ENCODE peak calls at places on chromosome 14, in ten cellular contexts. F is HEK293T; Q is stimulated activated naive CD4-positive, alpha-beta T cell treated with Interleukin-2 at 50 U/mL for 16 hours; P is aorta; K is foreskin keratinocyte; C is endothelial cell of umbilical vein; A is iris pigment epithelial cell; T is activated CD4-positive, alpha-beta memory T cell treated with anti-CD3 and anti-CD28 coated beads, Interleukin-2, amount 10 ng/mL, durations not matched to agents 7 days and 5 days; N is head of caudate nucleus; G is NCI-H1092. S is an unnamed sample.

GRCh38 chr14:73873660-73874059 is 13.0 kb upstream of the ZNF410 start:
- DNase-seq in F (no peak), Q (no peak), P (no peak), K (no peak), C (no peak), A (no peak), T (no peak), N (no peak), G (no peak), S (no peak)

GRCh38 chr14:60311417-60311816 is 62.4 kb downstream of the PPM1A start:
- DNase-seq in F (no peak), Q (no peak), P (no peak), K (no peak), C (peak), A (peak), T (no peak), N (no peak), G (no peak), S (no peak)

GRCh38 chr14:95544588-95544987 is 9.7 kb downstream of the GLRX5 start:
- DNase-seq in F (no peak), Q (no peak), P (no peak), K (no peak), C (no peak), A (no peak), T (no peak), N (no peak), G (no peak), S (no peak)

GRCh38 chr14:74934476-74935339 is 11.6 kb upstream of the RPS6KL1 start:
- DNase-seq in F (no peak), Q (no peak), P (peak), K (no peak), C (no peak), A (no peak), T (no peak), N (no peak), G (no peak), S (no peak)

GRCh38 chr14:91835920-91836843 is 31.2 kb downstream of the TC2N start:
- DNase-seq in F (peak), Q (peak), P (peak), K (peak), C (no peak), A (no peak), T (peak), N (no peak), G (peak), S (peak)

GRCh38 chr14:37411079-37411735 is 183.8 kb downstream of the FOXA1 start:
- DNase-seq in F (no peak), Q (no peak), P (no peak), K (no peak), C (no peak), A (peak), T (no peak), N (no peak), G (peak), S (no peak)

GRCh38 chr14:92451755-92452154 is 61.8 kb upstream of the RIN3 start:
- DNase-seq in F (no peak), Q (no peak), P (peak), K (no peak), C (no peak), A (no peak), T (no peak), N (no peak), G (no peak), S (no peak)

GRCh38 chr14:26761532-26761931 is 163.7 kb upstream of the NOVA1 start:
- DNase-seq in F (no peak), Q (no peak), P (no peak), K (no peak), C (no peak), A (no peak), T (no peak), N (no peak), G (no peak), S (no peak)

GRCh38 chr14:102973706-102974280 is 51.3 kb downstream of the AMN start:
- DNase-seq in F (no peak), Q (no peak), P (no peak), K (no peak), C (no peak), A (no peak), T (no peak), N (no peak), G (no peak), S (no peak)

GRCh38 chr14:58428011-58428807 is 690 bp downstream of the KIAA0586 start:
- DNase-seq in F (peak), Q (no peak), P (no peak), K (peak), C (peak), A (peak), T (peak), N (no peak), G (peak), S (no peak)

GRCh38 chr14:104877066-104877805 is 12.2 kb downstream of the CEP170B start:
- DNase-seq in F (no peak), Q (no peak), P (no peak), K (no peak), C (no peak), A (no peak), T (no peak), N (no peak), G (no peak), S (no peak)

GRCh38 chr14:49992901-49993335 is 100.0 kb downstream of the ARF6 start:
- DNase-seq in F (no peak), Q (peak), P (no peak), K (no peak), C (no peak), A (peak), T (peak), N (no peak), G (no peak), S (peak)

GRCh38 chr14:50758279-50758678 is 72.7 kb downstream of the NIN start:
- DNase-seq in F (no peak), Q (no peak), P (no peak), K (no peak), C (no peak), A (no peak), T (no peak), N (no peak), G (no peak), S (no peak)

GRCh38 chr14:61695695-61696527 is 598 bp downstream of the HIF1A start:
- DNase-seq in F (peak), Q (peak), P (peak), K (peak), C (peak), A (peak), T (peak), N (peak), G (peak), S (peak)

GRCh38 chr14:105092912-105093425 is 27.7 kb upstream of the GPR132 start:
- DNase-seq in F (peak), Q (peak), P (peak), K (peak), C (peak), A (peak), T (peak), N (no peak), G (no peak), S (peak)

GRCh38 chr14:96261772-96262485 is 5.9 kb downstream of the BDKRB1 start:
- DNase-seq in F (no peak), Q (no peak), P (no peak), K (no peak), C (no peak), A (no peak), T (no peak), N (no peak), G (no peak), S (no peak)

GRCh38 chr14:99273025-99273723 is 1.2 kb upstream of the BCL11B start:
- DNase-seq in F (no peak), Q (peak), P (no peak), K (peak), C (peak), A (no peak), T (peak), N (no peak), G (peak), S (peak)

GRCh38 chr14:67411820-67412421 is at the start of gene PLEK2:
- DNase-seq in F (no peak), Q (peak), P (peak), K (peak), C (no peak), A (peak), T (peak), N (no peak), G (no peak), S (no peak)

GRCh38 chr14:62179367-62180018 is 417.3 kb downstream of the SNAPC1 start:
- DNase-seq in F (peak), Q (no peak), P (no peak), K (peak), C (peak), A (peak), T (peak), N (peak), G (peak), S (peak)

GRCh38 chr14:58118097-58118496 is 33.9 kb downstream of the ARMH4 start:
- DNase-seq in F (no peak), Q (no peak), P (no peak), K (peak), C (no peak), A (no peak), T (no peak), N (no peak), G (no peak), S (no peak)

GRCh38 chr14:31505411-31505810 is 17.6 kb upstream of the GPR33 start:
- DNase-seq in F (no peak), Q (no peak), P (no peak), K (peak), C (peak), A (peak), T (no peak), N (no peak), G (no peak), S (no peak)

GRCh38 chr14:102659797-102660196 is 67.3 kb downstream of the RCOR1 start:
- DNase-seq in F (no peak), Q (no peak), P (no peak), K (peak), C (no peak), A (peak), T (no peak), N (no peak), G (no peak), S (no peak)

GRCh38 chr14:50001999-50002925 is 109.4 kb downstream of the ARF6 start:
- DNase-seq in F (no peak), Q (peak), P (peak), K (no peak), C (no peak), A (no peak), T (peak), N (no peak), G (no peak), S (peak)

GRCh38 chr14:78022059-78022458 is 148.1 kb upstream of the NRXN3 start:
- DNase-seq in F (peak), Q (no peak), P (peak), K (peak), C (peak), A (peak), T (peak), N (peak), G (peak), S (peak)

GRCh38 chr14:39939023-39939422 is 506.8 kb upstream of the FBXO33 start:
- DNase-seq in F (no peak), Q (no peak), P (no peak), K (no peak), C (no peak), A (no peak), T (no peak), N (no peak), G (no peak), S (no peak)

GRCh38 chr14:73254247-73255004 is 17.1 kb downstream of the PAPLN start:
- DNase-seq in F (no peak), Q (no peak), P (no peak), K (no peak), C (no peak), A (no peak), T (no peak), N (no peak), G (no peak), S (no peak)

GRCh38 chr14:103738706-103739451 is 23.3 kb downstream of the ZFYVE21 start:
- DNase-seq in F (no peak), Q (no peak), P (no peak), K (no peak), C (no peak), A (no peak), T (no peak), N (no peak), G (no peak), S (no peak)

GRCh38 chr14:31829256-31829923 is 247.7 kb upstream of the ARHGAP5 start:
- DNase-seq in F (no peak), Q (no peak), P (no peak), K (peak), C (no peak), A (peak), T (no peak), N (no peak), G (no peak), S (no peak)

GRCh38 chr14:68621400-68622365 is 171.2 kb downstream of the ZFP36L1 start:
- DNase-seq in F (no peak), Q (no peak), P (peak), K (no peak), C (no peak), A (peak), T (no peak), N (no peak), G (no peak), S (no peak)

GRCh38 chr14:61475316-61475715 is 153.9 kb downstream of the PRKCH start:
- DNase-seq in F (peak), Q (no peak), P (no peak), K (no peak), C (peak), A (peak), T (no peak), N (no peak), G (peak), S (no peak)

GRCh38 chr14:80586116-80586515 is 355.4 kb downstream of the CEP128 start:
- DNase-seq in F (no peak), Q (no peak), P (no peak), K (no peak), C (no peak), A (no peak), T (no peak), N (no peak), G (no peak), S (no peak)

GRCh38 chr14:64654072-64654899 is 49.9 kb upstream of the PLEKHG3 start:
- DNase-seq in F (no peak), Q (no peak), P (no peak), K (peak), C (peak), A (peak), T (no peak), N (no peak), G (no peak), S (no peak)

GRCh38 chr14:41873379-41874034 is 266.8 kb downstream of the LRFN5 start:
- DNase-seq in F (peak), Q (no peak), P (no peak), K (no peak), C (no peak), A (peak), T (no peak), N (no peak), G (no peak), S (no peak)

GRCh38 chr14:52338282-52338681 is 24.2 kb downstream of the PTGER2 start:
- DNase-seq in F (no peak), Q (no peak), P (no peak), K (peak), C (peak), A (peak), T (no peak), N (no peak), G (peak), S (no peak)

GRCh38 chr14:58243790-58244555 is 670 bp upstream of the PSMA3 start:
- DNase-seq in F (no peak), Q (no peak), P (no peak), K (peak), C (peak), A (peak), T (no peak), N (no peak), G (peak), S (no peak)

S was measured in activated CD8-positive, alpha-beta memory T cell treated with anti-CD3 and anti-CD28 coated beads, Interleukin-2, amount 10 ng/mL, durations not matched to agents 7 days and 5 days.